ENCODE peak calls at places on chromosome 12, in six cellular contexts. O, M, B, R, V and A are unnamed samples.
A peak's percentile ranks its signal among the peaks of the same experiment; 100 is the strongest.

GRCh38 chr12:52495385-52495784 is 2.3 kb upstream of the KRT6A start:
- DNase-seq in M (peak; percentile 27), B (no peak), O (peak; percentile 38), V (no peak), R (peak; percentile 24), A (no peak)

GRCh38 chr12:32754101-32754500 is 1.6 kb downstream of the YARS2 start:
- DNase-seq in M (no peak), V (peak; percentile 26), R (no peak), O (no peak), B (no peak), A (no peak)

GRCh38 chr12:39393179-39393578 is 49.7 kb downstream of the KIF21A start:
- DNase-seq in O (no peak), M (no peak), V (no peak), R (no peak), B (no peak), A (no peak)

GRCh38 chr12:131010376-131011131 is 56.8 kb downstream of the ADGRD1 start:
- DNase-seq in B (no peak), R (no peak), M (no peak), O (no peak), V (no peak), A (no peak)

GRCh38 chr12:56107242-56107641 is 2.9 kb downstream of the PA2G4 start:
- DNase-seq in M (no peak), B (no peak), O (no peak), R (no peak), V (no peak), A (no peak)

GRCh38 chr12:80814453-80814852 is 97.7 kb downstream of the MYF5 start:
- DNase-seq in M (no peak), B (no peak), O (peak; percentile 62), V (no peak), R (no peak), A (no peak)

GRCh38 chr12:110708917-110709316 is 20.0 kb upstream of the HVCN1 start:
- DNase-seq in M (no peak), R (no peak), V (no peak), O (no peak), B (no peak), A (no peak)

GRCh38 chr12:3558854-3559253 is 67.9 kb downstream of the PRMT8 start:
- DNase-seq in B (no peak), V (no peak), O (no peak), M (no peak), R (no peak), A (no peak)

GRCh38 chr12:34349673-34349961 is 327.3 kb downstream of the ALG10 start:
- DNase-seq in O (no peak), R (no peak), B (no peak), V (no peak), M (no peak), A (no peak)

GRCh38 chr12:107027304-107028053 is 40.5 kb upstream of the MTERF2 start:
- DNase-seq in M (peak; percentile 52), B (peak; percentile 96), R (peak; percentile 97), V (peak; percentile 89), O (peak; percentile 22), A (peak; percentile 49)

GRCh38 chr12:96218989-96219678 is 25.0 kb downstream of the ELK3 start:
- DNase-seq in M (no peak), B (no peak), R (no peak), O (no peak), V (no peak), A (no peak)

GRCh38 chr12:124964251-124964650 is 24.7 kb downstream of the DHX37 start:
- DNase-seq in M (no peak), O (no peak), R (no peak), V (no peak), B (no peak), A (no peak)

GRCh38 chr12:131836193-131836592 is 8.0 kb downstream of the MMP17 start:
- DNase-seq in B (peak; percentile 20), V (peak; percentile 48), R (peak; percentile 19), O (no peak), M (no peak), A (no peak)

GRCh38 chr12:57106021-57106708 is 5.0 kb downstream of the STAT6 start:
- DNase-seq in M (no peak), O (no peak), R (no peak), B (no peak), V (no peak), A (no peak)

GRCh38 chr12:112839386-112839972 is 47.9 kb downstream of the RPH3A start:
- DNase-seq in M (no peak), O (no peak), V (peak; percentile 81), B (peak; percentile 47), R (peak; percentile 92), A (no peak)

GRCh38 chr12:24848941-24849477 is 99.9 kb downstream of the BCAT1 start:
- DNase-seq in R (no peak), O (no peak), B (no peak), V (no peak), M (no peak), A (no peak)

GRCh38 chr12:26121323-26121740 is 3.5 kb downstream of the BHLHE41 start:
- DNase-seq in M (no peak), B (no peak), O (no peak), V (no peak), R (no peak), A (no peak)

GRCh38 chr12:84276215-84276614 is 636.4 kb downstream of the SLC6A15 start:
- DNase-seq in R (no peak), M (no peak), V (no peak), O (no peak), B (peak; percentile 0), A (no peak)

GRCh38 chr12:89326260-89327040 is 25.9 kb downstream of the DUSP6 start:
- DNase-seq in M (no peak), O (no peak), B (no peak), R (no peak), V (no peak), A (no peak)

GRCh38 chr12:67394600-67394999 is 125.4 kb downstream of the CAND1 start:
- DNase-seq in R (peak; percentile 83), O (peak; percentile 16), B (peak; percentile 57), V (peak; percentile 67), M (no peak), A (peak; percentile 85)

GRCh38 chr12:52444647-52445595 is 7.0 kb downstream of the KRT6B start:
- DNase-seq in M (no peak), O (no peak), V (no peak), R (no peak), B (no peak), A (no peak)

DNA sequence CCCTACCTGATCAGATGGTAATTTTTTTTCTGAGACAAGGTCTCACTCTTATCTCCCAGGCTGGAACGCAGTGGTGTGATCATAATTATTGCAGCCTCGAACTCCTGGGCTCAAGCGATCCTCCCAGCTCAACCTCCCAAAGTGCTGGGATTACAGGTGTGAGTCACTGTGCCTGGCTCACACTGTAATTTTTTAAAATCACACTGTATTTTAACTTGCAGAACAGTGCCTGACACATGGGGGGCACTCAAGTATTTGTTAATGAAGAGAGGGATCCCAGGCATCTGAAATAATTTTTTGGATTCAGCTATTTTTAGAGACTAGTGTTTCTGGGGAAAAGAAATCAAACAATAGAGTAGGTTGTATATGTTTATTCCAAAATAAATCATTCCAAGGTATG is 21.7 kb downstream of the LIMA1 start:
- DNase-seq in V (no peak), O (no peak), B (peak; percentile 28), R (no peak), M (no peak), A (no peak)
- TF ChIP-seq CTCF in V (no peak), O (no peak), B (peak; percentile 24), R (no peak), M (peak; percentile 28), A (no peak)

GRCh38 chr12:47818007-47818376 is 1.7 kb downstream of the HDAC7 start:
- DNase-seq in M (no peak), B (no peak), R (no peak), O (no peak), V (no peak), A (no peak)

GRCh38 chr12:47818701-47819543 is 781 bp downstream of the HDAC7 start:
- DNase-seq in M (no peak), R (no peak), V (peak; percentile 76), O (peak; percentile 58), B (no peak), A (no peak)

GRCh38 chr12:47816646-47817271 is 2.9 kb downstream of the HDAC7 start:
- DNase-seq in O (no peak), V (peak; percentile 51), M (no peak), R (no peak), B (no peak), A (no peak)

GRCh38 chr12:47818382-47818700 is 1.4 kb downstream of the HDAC7 start:
- DNase-seq in R (peak; percentile 32), B (peak; percentile 43), V (no peak), O (no peak), M (no peak), A (no peak)

DNA sequence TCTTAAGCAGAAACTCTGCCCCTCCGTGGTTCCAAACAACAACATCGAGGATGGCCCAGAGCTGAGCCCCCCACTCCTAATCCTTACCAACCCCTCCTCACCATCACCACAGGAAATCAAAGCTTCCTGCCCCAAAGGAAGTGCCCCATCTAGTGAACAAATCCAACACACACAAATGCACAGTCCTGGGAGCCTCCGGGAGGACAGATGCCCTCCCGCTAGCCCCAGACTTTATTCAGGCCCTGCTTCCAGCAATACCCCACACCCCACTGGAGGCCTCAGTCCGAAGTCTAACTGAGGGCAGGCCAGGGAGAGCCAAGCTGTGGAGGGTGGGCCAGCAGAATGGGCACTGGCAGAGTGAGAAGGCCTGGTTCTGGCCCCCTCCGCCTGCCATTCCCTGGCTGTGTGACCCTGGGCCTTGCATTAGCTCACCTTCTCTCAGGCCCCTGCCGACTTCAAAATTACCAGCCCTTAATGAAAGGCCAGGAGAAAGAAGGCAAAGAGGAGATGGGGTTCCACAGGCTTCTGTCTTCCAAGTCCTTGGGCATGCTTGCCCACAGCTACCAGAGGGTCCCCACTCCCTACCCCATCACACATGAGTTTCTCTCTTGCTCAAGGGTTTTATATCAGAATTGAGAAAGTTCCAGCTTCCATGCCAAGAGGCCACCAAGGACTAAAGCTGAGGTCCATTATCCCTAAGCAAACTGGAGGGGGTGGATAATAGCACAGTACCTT is 2.3 kb downstream of the HDAC7 start:
- DNase-seq in B (no peak), V (peak; percentile 67), O (no peak), R (no peak), M (no peak), A (no peak)
- TF ChIP-seq CTCF in B (peak; percentile 38), V (peak; percentile 40), O (no peak), R (peak; percentile 41), M (peak; percentile 18), A (no peak)

GRCh38 chr12:46263140-46264017 is 5.5 kb downstream of the SLC38A1 start:
- DNase-seq in B (no peak), R (no peak), O (no peak), V (no peak), M (no peak), A (no peak)
- TF ChIP-seq CTCF in B (peak; percentile 29), R (peak; percentile 20), O (peak; percentile 25), V (peak; percentile 10), M (peak; percentile 36), A (no peak)

DNA sequence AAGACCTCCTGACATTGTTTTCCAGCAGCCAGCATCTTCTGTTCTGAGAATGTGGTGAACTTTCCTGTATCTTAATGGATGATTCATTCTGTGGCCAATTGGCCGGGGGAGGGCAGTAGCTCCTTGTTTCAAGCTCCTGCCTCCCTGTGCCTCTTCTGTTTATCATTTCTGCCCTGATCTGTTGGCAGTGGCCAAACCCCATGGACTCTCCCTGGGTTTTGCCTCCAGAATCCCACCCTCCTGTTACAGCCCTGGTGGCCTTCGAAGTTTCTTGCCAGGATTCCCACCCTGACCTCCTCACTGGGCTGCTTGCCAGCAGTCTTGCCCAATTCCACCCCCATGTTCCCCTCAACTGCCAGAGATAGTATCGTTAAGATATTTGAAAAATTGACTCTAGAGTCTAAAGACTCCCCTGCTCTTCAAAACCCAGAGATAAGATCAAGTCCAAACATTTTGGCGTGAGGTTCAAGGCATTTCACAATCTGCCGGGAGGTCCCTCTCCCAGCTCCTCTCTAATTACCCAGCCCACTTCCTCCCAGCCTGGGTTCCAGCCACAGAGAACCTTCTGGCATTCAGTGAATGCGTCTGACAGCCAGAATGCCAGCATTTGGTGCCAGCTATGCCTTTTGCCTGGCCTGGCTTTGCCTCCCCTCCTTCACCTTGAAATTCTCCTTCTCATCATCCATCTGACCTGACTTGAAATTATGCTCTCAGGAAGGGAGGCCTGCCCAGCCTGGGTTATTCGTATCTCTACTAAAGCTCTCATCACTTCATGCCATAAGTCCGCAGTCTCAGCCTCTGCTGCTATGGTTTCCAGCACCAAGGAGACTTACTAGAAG is 37.7 kb upstream of the TXNRD1 start:
- DNase-seq in V (peak; percentile 96), B (peak; percentile 97), R (peak; percentile 95), M (peak; percentile 33), O (peak; percentile 80), A (peak; percentile 87)
- TF ChIP-seq CTCF in V (peak; percentile 24), B (peak; percentile 65), R (peak; percentile 54), M (peak; percentile 43), O (no peak), A (peak; percentile 32)